ENCODE peak calls at places on chromosomes 3 and 15, in ten cellular contexts. S is neural crest cell; C is HFFc6; N is esophagus muscularis mucosa; E is HFF-Myc; L is GM12865; O is breast epithelium; G is GM06990; B is activated CD8-positive, alpha-beta T cell treated with anti-CD3 and anti-CD28 coated beads for 36 hours; P is coronary artery. Y is an unnamed sample.

GRCh38 chr3:129014148-129014547 is 13.0 kb downstream of the EFCC1 start:
- DNase-seq in C (no peak), L (no peak), G (no peak), P (no peak), B (no peak), E (no peak), N (no peak), O (no peak), S (no peak), Y (no peak)

GRCh38 chr15:83733206-83733605 is 79.3 kb downstream of the ADAMTSL3 start:
- DNase-seq in E (no peak), G (no peak), L (no peak), P (no peak), C (no peak), O (no peak), S (no peak), N (no peak), B (no peak), Y (no peak)

GRCh38 chr3:113227146-113227545 is 15.8 kb downstream of the BOC start:
- DNase-seq in P (no peak), L (no peak), G (no peak), B (no peak), E (no peak), O (no peak), S (no peak), N (no peak), C (no peak), Y (no peak)

GRCh38 chr3:47340866-47341265 is 40.0 kb upstream of the PTPN23 start:
- DNase-seq in N (no peak), G (no peak), B (no peak), E (no peak), L (no peak), O (no peak), S (no peak), C (no peak), P (no peak), Y (no peak)

GRCh38 chr3:15295506-15295905 is 36.9 kb downstream of the SH3BP5 start:
- DNase-seq in P (no peak), N (no peak), O (no peak), G (no peak), E (peak), L (no peak), C (peak), S (no peak), B (no peak), Y (no peak)

GRCh38 chr15:88636039-88636438 is 2.8 kb upstream of the ISG20 start:
- DNase-seq in P (no peak), S (no peak), N (no peak), O (peak), E (no peak), G (no peak), C (no peak), L (no peak), B (peak), Y (no peak)

GRCh38 chr3:168596175-168596574 is 500.5 kb upstream of the GOLIM4 start:
- DNase-seq in B (no peak), P (no peak), L (no peak), E (no peak), O (no peak), G (no peak), N (no peak), S (no peak), C (no peak), Y (no peak)

GRCh38 chr3:54507876-54508460 is 385.6 kb downstream of the CACNA2D3 start:
- DNase-seq in G (no peak), N (peak), B (no peak), L (no peak), S (no peak), P (no peak), E (no peak), C (no peak), O (no peak), Y (no peak)

GRCh38 chr15:58065011-58065444 is 483 bp downstream of the ALDH1A2 start:
- DNase-seq in O (peak), B (no peak), S (peak), L (no peak), E (no peak), P (no peak), N (no peak), C (no peak), G (peak), Y (peak)

DNA sequence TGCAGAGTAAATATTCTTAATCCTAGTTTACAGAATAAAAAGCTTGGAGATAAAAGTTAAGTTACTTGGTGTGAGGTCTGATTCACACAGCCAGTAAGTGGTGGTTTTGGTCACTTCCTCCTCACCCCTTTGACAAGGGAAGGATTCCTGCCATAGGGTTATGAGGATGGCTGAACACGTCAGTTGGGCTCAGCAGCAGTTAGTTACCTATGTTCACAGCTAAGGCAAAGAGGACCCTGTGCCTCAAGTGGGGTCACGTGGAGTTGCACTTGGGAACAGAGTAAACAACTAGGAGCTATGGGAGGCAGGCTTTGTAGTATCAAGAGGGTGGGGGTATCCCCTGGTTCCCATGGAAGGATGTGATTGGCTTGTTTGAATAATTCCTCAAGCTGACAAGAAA is 232.2 kb downstream of the UBE2E2 start:
- DNase-seq in L (no peak), N (no peak), G (no peak), B (no peak), O (no peak), S (no peak), C (no peak), E (no peak), P (no peak), Y (no peak)
- TF ChIP-seq CTCF in L (no peak), N (no peak), G (no peak), B (no peak), O (no peak), S (no peak), C (no peak), E (no peak), P (no peak), Y (no peak)

GRCh38 chr3:134625885-134626741 is 24.7 kb downstream of the KY start:
- DNase-seq in E (no peak), C (no peak), O (no peak), S (no peak), B (no peak), G (no peak), L (no peak), N (no peak), P (peak), Y (peak)

GRCh38 chr3:134628884-134629283 is 21.9 kb downstream of the KY start:
- DNase-seq in E (no peak), B (no peak), S (no peak), G (no peak), C (no peak), N (no peak), O (no peak), L (no peak), P (peak), Y (no peak)

GRCh38 chr3:134625462-134625861 is 25.4 kb downstream of the KY start:
- DNase-seq in L (no peak), S (no peak), E (no peak), O (no peak), B (no peak), N (no peak), G (no peak), C (no peak), P (peak), Y (no peak)

GRCh38 chr3:134627831-134628230 is 23.0 kb downstream of the KY start:
- DNase-seq in C (no peak), S (no peak), E (no peak), B (no peak), O (no peak), P (no peak), L (no peak), N (no peak), G (no peak), Y (no peak)

DNA sequence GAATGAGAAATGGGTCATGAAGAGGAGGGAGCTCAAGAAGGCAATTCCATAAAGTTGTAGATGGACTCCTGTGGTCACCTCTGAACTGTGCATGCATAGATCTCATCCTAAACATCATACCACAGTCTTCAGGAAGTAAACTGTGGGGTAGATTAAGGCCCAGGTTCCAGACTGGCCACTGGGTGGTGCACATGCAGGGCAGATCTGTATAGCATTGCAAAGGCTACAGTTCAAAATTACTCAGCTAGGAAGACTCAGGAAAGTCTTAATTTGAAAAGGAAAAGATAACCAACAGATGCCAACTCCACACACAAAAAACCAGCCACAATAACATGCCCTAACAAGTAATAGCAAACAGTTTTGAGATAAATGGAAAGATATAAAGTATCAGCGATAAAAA is 20.3 kb downstream of the KY start:
- DNase-seq in G (no peak), N (no peak), C (peak), B (no peak), P (peak), E (no peak), L (no peak), O (no peak), S (no peak), Y (peak)
- TF ChIP-seq CTCF in G (peak), N (no peak), C (peak), B (no peak), P (no peak), E (peak), L (peak), O (no peak), S (no peak), Y (no peak)

GRCh38 chr3:126568776-126569342 is 10.1 kb upstream of the C3orf22 start:
- DNase-seq in L (no peak), P (no peak), S (no peak), E (no peak), B (no peak), O (no peak), G (no peak), C (no peak), N (peak), Y (peak)

GRCh38 chr3:126570103-126570541 is 11.4 kb upstream of the C3orf22 start:
- DNase-seq in C (no peak), B (no peak), S (no peak), P (no peak), G (no peak), N (peak), L (no peak), E (no peak), O (no peak), Y (no peak)

GRCh38 chr3:126571078-126571477 is 12.3 kb upstream of the C3orf22 start:
- DNase-seq in P (no peak), B (no peak), N (peak), G (no peak), O (no peak), E (no peak), C (no peak), S (no peak), L (no peak), Y (no peak)

GRCh38 chr3:126569390-126569975 is 10.8 kb upstream of the C3orf22 start:
- DNase-seq in S (no peak), L (no peak), G (no peak), N (peak), C (no peak), O (no peak), P (no peak), E (no peak), B (no peak), Y (no peak)

DNA sequence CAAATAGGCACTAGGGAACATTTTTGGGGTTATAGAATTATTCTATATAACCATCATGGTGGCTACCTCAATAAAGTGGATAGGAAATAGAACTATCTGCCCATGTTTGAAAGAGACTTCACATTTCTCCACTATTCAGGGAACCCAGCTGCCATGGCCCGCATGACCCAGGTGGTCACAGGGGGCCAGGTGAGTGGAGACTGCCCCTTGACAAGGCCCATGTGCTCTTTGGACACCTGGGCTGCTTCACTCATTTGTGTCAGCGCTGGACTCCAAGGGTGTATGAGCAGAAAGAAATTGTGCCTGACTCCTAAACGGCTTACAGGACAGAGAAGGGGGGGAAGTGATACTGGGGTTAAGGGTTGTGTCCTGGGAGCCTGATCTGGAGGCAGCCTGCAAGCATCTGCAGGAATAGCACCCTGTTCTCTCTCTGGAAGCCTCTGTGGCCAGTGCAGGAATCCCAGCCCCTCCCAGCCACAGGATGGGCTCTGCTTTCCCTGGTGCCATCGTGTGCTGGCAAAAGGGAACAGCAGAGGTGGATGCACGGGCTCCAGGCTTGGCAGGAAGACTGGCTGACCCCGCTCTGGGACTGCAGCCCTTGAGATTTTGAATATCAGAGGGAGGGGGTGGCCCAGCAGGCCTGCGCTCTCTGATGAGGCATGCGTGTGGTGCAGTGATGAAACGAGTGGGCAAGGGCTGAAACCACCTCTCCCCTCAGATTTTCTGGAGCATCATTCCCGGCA is 9.1 kb upstream of the C3orf22 start:
- DNase-seq in B (no peak), L (no peak), C (no peak), P (no peak), S (no peak), E (no peak), O (no peak), N (peak), G (no peak), Y (no peak)
- TF ChIP-seq CTCF in B (no peak), L (no peak), C (no peak), P (no peak), S (no peak), E (no peak), O (no peak), N (no peak), G (no peak), Y (no peak)

DNA sequence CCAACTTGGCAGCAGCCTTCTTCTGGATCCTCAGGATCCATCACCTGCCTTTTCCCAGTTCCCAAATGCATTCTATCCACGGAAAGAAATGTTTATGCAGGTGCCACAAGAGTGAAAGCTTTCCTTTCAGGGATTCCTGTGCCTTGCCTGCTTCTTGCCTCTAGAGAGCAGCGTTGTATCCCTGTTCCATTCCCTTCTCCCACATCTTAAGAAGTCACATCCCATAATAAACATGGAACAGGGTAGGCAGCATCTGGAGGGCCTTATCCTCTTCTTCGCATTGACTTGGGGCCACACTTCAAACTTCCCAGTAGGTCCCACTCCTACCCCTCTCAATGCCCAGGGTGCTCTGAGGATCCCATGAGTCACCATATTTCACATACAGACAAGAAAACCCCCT is 72.7 kb upstream of the DCLK3 start:
- DNase-seq in E (no peak), N (no peak), S (no peak), B (no peak), L (no peak), C (no peak), O (no peak), P (no peak), G (no peak), Y (no peak)
- TF ChIP-seq CTCF in E (no peak), N (no peak), S (no peak), B (no peak), L (peak), C (no peak), O (no peak), P (no peak), G (peak), Y (no peak)

GRCh38 chr3:36763850-36764703 is at the start of gene DCLK3:
- DNase-seq in B (peak), G (no peak), O (no peak), N (no peak), P (no peak), C (no peak), L (no peak), E (no peak), S (peak), Y (peak)
- TF ChIP-seq CTCF in B (no peak), G (no peak), O (no peak), N (no peak), P (no peak), C (no peak), L (no peak), E (no peak), S (peak), Y (no peak)

DNA sequence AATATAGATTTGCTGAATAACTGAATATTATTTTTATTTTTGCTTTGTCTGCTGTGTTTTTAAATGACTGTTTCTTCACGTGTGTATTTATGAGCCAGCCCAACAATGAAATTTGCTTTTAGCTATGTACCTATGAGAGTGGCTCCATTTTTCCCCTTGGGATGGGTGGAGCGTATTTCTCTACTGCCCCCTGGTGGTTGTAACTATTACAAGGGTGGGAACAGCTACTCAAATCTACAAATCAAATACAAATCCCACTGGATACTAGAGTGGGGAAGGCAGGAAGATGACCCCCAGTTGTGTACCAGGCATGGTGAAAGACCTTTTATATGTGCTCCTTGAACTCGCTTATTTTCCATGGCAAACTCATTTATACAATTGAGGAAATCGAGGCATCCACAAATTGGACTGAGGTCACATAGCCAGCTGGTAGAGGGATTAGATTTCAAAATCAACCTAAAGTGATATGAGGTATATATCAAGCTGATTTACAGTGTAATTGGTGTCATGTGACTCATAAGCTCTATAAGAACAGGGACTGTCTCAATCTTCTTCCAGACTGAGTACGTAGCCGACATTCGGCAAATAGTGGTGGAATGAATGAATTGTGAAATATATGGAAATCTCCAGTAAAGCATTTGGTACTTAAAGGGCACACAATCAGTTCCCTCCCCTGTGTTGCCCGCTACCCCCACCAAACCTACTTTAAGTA is 69.5 kb upstream of the VEPH1 start:
- DNase-seq in P (no peak), S (peak), G (no peak), B (peak), O (no peak), E (no peak), L (peak), N (peak), C (peak), Y (no peak)
- TF ChIP-seq CTCF in P (peak), S (peak), G (peak), B (peak), O (peak), E (peak), L (peak), N (peak), C (peak), Y (peak)

DNA sequence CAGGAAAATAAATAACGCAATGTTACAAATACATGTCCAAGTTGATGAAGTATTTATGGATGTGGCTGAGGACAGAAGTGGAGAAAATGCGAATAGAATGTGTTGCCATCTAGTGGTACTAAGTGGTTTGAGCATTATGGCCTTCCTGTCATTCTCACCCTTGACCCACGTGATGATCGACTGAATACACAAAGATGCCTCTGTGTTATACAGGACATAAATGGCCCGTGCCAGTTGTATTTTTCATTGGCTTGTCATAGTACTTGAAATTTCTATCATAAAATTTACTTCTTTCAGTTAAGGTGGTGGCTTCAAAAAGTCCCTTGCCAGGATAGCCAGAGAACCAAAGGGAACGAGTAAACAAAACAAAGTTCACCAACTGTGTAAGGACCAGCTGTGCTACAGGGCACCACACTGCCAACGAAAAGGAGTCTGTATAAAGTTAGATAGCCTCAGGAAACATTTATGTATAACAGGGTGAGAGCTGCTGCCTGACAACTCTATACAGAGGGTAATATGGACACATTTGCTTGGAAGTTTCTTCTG is 103.7 kb downstream of the MYH15 start:
- DNase-seq in S (peak), O (no peak), E (peak), C (peak), B (peak), G (peak), L (peak), P (no peak), N (no peak), Y (no peak)
- TF ChIP-seq CTCF in S (peak), O (peak), E (peak), C (peak), B (peak), G (peak), L (peak), P (no peak), N (peak), Y (no peak)